ENCODE peak calls at places on chromosomes 13 and 19, in five cellular contexts. F is heart left ventricle, G is HCT116, S is A549, X is GM13977. W is an unnamed sample.

GRCh38 chr13:101019126-101019525 is 344.5 kb upstream of the TMTC4 start:
- DNase-seq in F (no peak), G (no peak), S (no peak), X (no peak), W (no peak)

GRCh38 chr19:6564393-6564792 is 26.6 kb downstream of the CD70 start:
- DNase-seq in F (no peak), G (no peak), S (no peak), X (no peak), W (no peak)

GRCh38 chr19:308471-309205 is 17.4 kb upstream of the PLPP2 start:
- DNase-seq in F (no peak), G (no peak), S (no peak), X (no peak), W (no peak)

GRCh38 chr13:60329221-60329983 is 67.6 kb upstream of the TDRD3 start:
- DNase-seq in F (no peak), G (peak), S (no peak), X (peak), W (peak)

GRCh38 chr19:19342086-19343015 is 21.7 kb downstream of the MAU2 start:
- DNase-seq in F (peak), G (peak), S (peak), X (no peak), W (peak)

GRCh38 chr13:44758595-44759221 is 182.6 kb upstream of the TSC22D1 start:
- DNase-seq in F (no peak), G (no peak), S (no peak), X (no peak), W (no peak)

GRCh38 chr19:38130399-38130798 is 93.6 kb downstream of the DPF1 start:
- DNase-seq in F (no peak), G (no peak), S (no peak), X (no peak), W (no peak)

GRCh38 chr19:15288146-15288963 is 44.0 kb downstream of the BRD4 start:
- DNase-seq in F (no peak), G (no peak), S (no peak), X (no peak), W (no peak)

GRCh38 chr19:36008336-36008978 is at the start of gene SYNE4:
- DNase-seq in F (no peak), G (peak), S (no peak), X (no peak), W (no peak)

GRCh38 chr19:53467138-53467502 is 413 bp upstream of the ZNF813 start:
- DNase-seq in F (peak), G (no peak), S (no peak), X (peak), W (no peak)

GRCh38 chr19:38204728-38205127 is 19.3 kb downstream of the DPF1 start:
- DNase-seq in F (no peak), G (no peak), S (no peak), X (no peak), W (no peak)

GRCh38 chr13:40484981-40485380 is 181.5 kb downstream of the FOXO1 start:
- DNase-seq in F (no peak), G (no peak), S (no peak), X (no peak), W (peak)

GRCh38 chr13:20093946-20094345 is 66.9 kb downstream of the GJA3 start:
- DNase-seq in F (no peak), G (no peak), S (no peak), X (no peak), W (no peak)

GRCh38 chr13:93244141-93244917 is 17.7 kb downstream of the GPC6 start:
- DNase-seq in F (no peak), G (no peak), S (no peak), X (no peak), W (no peak)

GRCh38 chr13:109857325-109857724 is 70.9 kb upstream of the IRS2 start:
- DNase-seq in F (no peak), G (no peak), S (no peak), X (no peak), W (no peak)

GRCh38 chr19:16325671-16326400 is 1.2 kb downstream of the KLF2 start:
- DNase-seq in F (peak), G (no peak), S (no peak), X (no peak), W (no peak)

GRCh38 chr13:92122454-92122853 is 724.0 kb downstream of the GPC5 start:
- DNase-seq in F (no peak), G (no peak), S (no peak), X (no peak), W (no peak)

GRCh38 chr13:22700488-22700887 is 480.3 kb upstream of the SGCG start:
- DNase-seq in F (no peak), G (no peak), S (no peak), X (no peak), W (no peak)

GRCh38 chr13:35499131-35500051 is 22.9 kb upstream of the MAB21L1 start:
- DNase-seq in F (no peak), G (no peak), S (no peak), X (no peak), W (no peak)

GRCh38 chr13:25217023-25217909 is 45.2 kb upstream of the AMER2 start:
- DNase-seq in F (no peak), G (no peak), S (no peak), X (no peak), W (no peak)

GRCh38 chr13:44576396-44577235 is 486 bp upstream of the TSC22D1 start:
- DNase-seq in F (peak), G (no peak), S (no peak), X (peak), W (no peak)

GRCh38 chr13:113869263-113869662 is 5.4 kb upstream of the GAS6 start:
- DNase-seq in F (no peak), G (no peak), S (no peak), X (no peak), W (no peak)

GRCh38 chr13:42380420-42381164 is 108.6 kb downstream of the AKAP11 start:
- DNase-seq in F (no peak), G (no peak), S (no peak), X (peak), W (peak)

GRCh38 chr13:97212540-97213146 is 9.5 kb upstream of the MBNL2 start:
- DNase-seq in F (no peak), G (no peak), S (peak), X (no peak), W (no peak)

GRCh38 chr13:55087085-55087484 is 2053.6 kb upstream of the PRR20A start:
- DNase-seq in F (no peak), G (no peak), S (no peak), X (no peak), W (no peak)

GRCh38 chr13:99063178-99063577 is 85.3 kb upstream of the DOCK9 start:
- DNase-seq in F (no peak), G (no peak), S (no peak), X (no peak), W (no peak)

GRCh38 chr19:19597809-19598306 is 20.6 kb downstream of the PBX4 start:
- DNase-seq in F (no peak), G (no peak), S (no peak), X (peak), W (peak)

GRCh38 chr13:24269803-24270202 is 39.6 kb upstream of the C1QTNF9 start:
- DNase-seq in F (no peak), G (no peak), S (no peak), X (no peak), W (no peak)

GRCh38 chr13:36817996-36818395 is 1.0 kb upstream of the RFXAP start:
- DNase-seq in F (no peak), G (no peak), S (no peak), X (no peak), W (no peak)

GRCh38 chr13:107203146-107203847 is 635.4 kb upstream of the ARGLU1 start:
- DNase-seq in F (no peak), G (no peak), S (peak), X (peak), W (peak)

GRCh38 chr19:47378246-47378645 is 29.1 kb downstream of the DHX34 start:
- DNase-seq in F (no peak), G (no peak), S (no peak), X (no peak), W (no peak)

GRCh38 chr19:10899171-10899653 is 27.9 kb downstream of the CARM1 start:
- DNase-seq in F (peak), G (no peak), S (no peak), X (no peak), W (no peak)

GRCh38 chr19:42286349-42287016 is 15.4 kb upstream of the PRR19 start:
- DNase-seq in F (peak), G (no peak), S (no peak), X (peak), W (no peak)

GRCh38 chr19:369876-370275 is 25.3 kb upstream of the MIER2 start:
- DNase-seq in F (no peak), G (no peak), S (no peak), X (no peak), W (no peak)

GRCh38 chr19:1663854-1664253 is 11.4 kb upstream of the TCF3 start:
- DNase-seq in F (no peak), G (no peak), S (no peak), X (peak), W (peak)

GRCh38 chr19:15369594-15369891 is 10.0 kb downstream of the AKAP8 start:
- DNase-seq in F (no peak), G (no peak), S (no peak), X (no peak), W (no peak)

GRCh38 chr19:35592226-35592625 is 6.3 kb downstream of the PMIS2 start:
- DNase-seq in F (no peak), G (peak), S (peak), X (peak), W (peak)

GRCh38 chr13:75801388-75801787 is 165.3 kb downstream of the LMO7 start:
- DNase-seq in F (no peak), G (no peak), S (no peak), X (no peak), W (no peak)

GRCh38 chr13:75803175-75803611 is 167.1 kb downstream of the LMO7 start:
- DNase-seq in F (no peak), G (no peak), S (no peak), X (no peak), W (no peak)

GRCh38 chr13:75798353-75799245 is 162.5 kb downstream of the LMO7 start:
- DNase-seq in F (no peak), G (peak), S (no peak), X (no peak), W (no peak)

GRCh38 chr13:75802161-75802560 is 166.0 kb downstream of the LMO7 start:
- DNase-seq in F (no peak), G (no peak), S (no peak), X (no peak), W (no peak)

GRCh38 chr13:75800545-75800944 is 164.4 kb downstream of the LMO7 start:
- DNase-seq in F (no peak), G (peak), S (no peak), X (no peak), W (no peak)
- TF ChIP-seq CTCF in F (no peak), G (peak), S (peak), X (no peak), W (no peak)

GRCh38 chr19:50328257-50329145 is 676 bp downstream of the KCNC3 start:
- DNase-seq in F (no peak), G (no peak), S (no peak), X (peak), W (peak)
- TF ChIP-seq CTCF in F (no peak), G (no peak), S (peak), X (peak), W (peak)

DNA sequence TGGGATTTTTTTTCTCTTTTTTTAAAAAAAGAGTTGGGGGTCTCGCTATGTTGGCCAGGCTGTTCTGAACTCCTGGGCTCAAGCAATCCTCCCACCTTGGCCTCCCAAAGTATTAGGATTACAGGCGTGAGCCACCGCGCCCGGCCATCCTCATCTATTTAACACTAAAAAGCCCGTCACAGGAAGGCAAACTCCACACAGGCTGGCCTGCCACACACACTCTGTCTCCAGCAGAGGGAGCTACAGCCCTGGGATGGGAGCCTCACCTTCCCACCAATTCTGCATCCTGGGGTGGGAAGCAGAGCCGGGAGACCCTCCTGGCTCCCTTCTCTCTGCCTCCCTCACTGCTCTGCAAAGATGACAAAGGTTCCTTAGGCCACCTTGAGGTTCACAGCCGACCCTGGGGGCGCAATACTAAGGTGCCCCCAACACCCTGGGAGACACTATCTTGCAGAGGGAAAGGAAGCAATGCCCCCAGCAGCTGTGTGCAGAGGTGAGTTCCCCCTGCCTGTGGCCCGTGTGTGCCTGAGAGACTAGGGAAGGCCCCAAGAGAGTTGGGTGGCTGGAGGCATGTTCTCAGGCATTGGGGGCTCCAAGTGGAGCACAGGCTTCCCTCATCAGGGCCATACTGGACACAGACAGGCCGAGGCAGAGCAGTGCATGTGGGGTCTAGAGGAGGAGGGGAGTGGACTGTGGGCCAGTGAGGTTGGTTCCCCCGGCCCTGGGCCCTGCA is 27.4 kb upstream of the TIMM44 start:
- DNase-seq in F (no peak), G (peak), S (peak), X (peak), W (peak)
- TF ChIP-seq CTCF in F (peak), G (peak), S (peak), X (peak), W (peak)

DNA sequence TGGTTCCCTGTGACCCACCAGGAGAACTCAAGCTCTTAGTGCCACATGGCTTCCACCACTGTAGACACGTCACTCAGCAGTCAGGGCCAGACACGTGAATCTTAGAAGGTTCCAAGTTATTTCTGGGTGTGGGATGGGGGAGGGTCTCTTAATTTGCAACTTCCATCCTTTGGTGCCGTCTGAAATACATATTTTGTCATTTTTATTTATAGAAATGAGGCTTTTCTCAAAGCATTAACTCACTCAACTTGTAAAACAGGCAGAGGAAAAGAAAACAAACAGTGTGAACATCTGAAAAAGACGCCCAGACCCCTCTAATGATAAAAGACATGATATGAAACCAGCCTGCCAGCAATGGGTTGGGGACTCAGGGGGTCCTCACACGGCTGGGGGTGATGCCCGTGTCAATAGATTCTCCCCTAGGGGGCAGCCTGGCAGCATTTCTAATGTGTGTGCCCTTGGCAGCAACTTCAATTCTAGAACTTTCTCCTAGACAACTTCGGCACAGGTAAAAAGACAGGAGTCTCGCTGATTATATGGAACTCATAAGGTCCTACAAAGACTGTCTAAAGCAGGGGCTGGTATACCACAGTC is 15.4 kb downstream of the PIP5K1C start:
- DNase-seq in F (no peak), G (no peak), S (no peak), X (no peak), W (no peak)
- TF ChIP-seq CTCF in F (no peak), G (no peak), S (no peak), X (no peak), W (no peak)

GRCh38 chr13:51158365-51158764 is 47.3 kb upstream of the C13orf42 start:
- DNase-seq in F (no peak), G (no peak), S (no peak), X (no peak), W (no peak)
- TF ChIP-seq CTCF in F (no peak), G (no peak), S (no peak), X (no peak), W (no peak)

GRCh38 chr19:4372630-4373367 is 27.5 kb downstream of the SH3GL1 start:
- DNase-seq in F (no peak), G (no peak), S (no peak), X (no peak), W (no peak)

GRCh38 chr19:4375164-4375619 is 25.2 kb downstream of the SH3GL1 start:
- DNase-seq in F (no peak), G (no peak), S (no peak), X (no peak), W (no peak)

GRCh38 chr19:4373601-4374441 is 26.5 kb downstream of the SH3GL1 start:
- DNase-seq in F (peak), G (no peak), S (no peak), X (no peak), W (no peak)

GRCh38 chr19:4375620-4376228 is 24.6 kb downstream of the SH3GL1 start:
- DNase-seq in F (no peak), G (no peak), S (no peak), X (peak), W (peak)

DNA sequence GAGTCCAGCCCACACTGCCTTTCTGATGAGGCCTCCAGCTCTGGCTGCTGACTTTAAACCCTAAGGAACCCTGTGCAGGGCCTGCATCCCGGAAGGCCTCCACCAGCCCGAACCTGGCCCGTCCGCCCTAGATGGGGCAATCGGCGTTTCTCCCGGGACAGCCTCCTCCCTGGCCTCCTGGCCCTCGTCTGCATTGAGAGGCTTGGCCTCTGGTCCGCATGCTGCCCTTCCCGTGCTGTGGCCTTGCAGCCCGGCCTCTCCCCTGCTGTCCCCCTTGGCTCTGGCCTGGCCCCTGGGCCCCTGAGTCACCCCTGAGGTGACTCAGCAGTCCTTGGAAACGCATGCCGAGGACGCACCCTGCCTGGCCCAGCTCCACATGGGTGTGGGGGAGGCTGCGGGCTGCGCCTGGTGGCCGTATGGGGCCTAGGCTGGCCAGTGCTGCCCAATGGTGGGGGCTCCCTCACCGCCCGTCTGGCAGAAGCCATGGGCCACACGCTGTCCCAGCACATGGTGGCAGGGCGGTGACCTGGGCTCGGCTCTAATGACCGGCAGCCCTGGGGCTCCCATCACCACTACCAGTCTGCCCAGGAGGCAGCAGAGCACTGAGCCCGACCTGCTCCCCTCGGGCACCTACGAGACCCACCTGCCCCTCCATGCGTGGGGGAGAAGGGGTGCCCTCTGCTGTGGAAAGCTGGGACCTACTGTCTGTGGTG is 25.7 kb downstream of the SH3GL1 start:
- DNase-seq in F (no peak), G (peak), S (peak), X (no peak), W (no peak)
- TF ChIP-seq CTCF in F (no peak), G (no peak), S (peak), X (no peak), W (no peak)

GRCh38 chr19:52237771-52238400 is 31.5 kb upstream of the ZNF766 start:
- DNase-seq in F (peak), G (peak), S (no peak), X (no peak), W (no peak)
- TF ChIP-seq CTCF in F (peak), G (peak), S (peak), X (peak), W (peak)